ENCODE peak calls at places on chromosomes 7 and 10, in six cellular contexts. G, W, X, F, L and S are unnamed samples.

GRCh38 chr7:117385340-117386124 is 41.8 kb downstream of the ASZ1 start:
- DNase-seq in G (no peak), W (no peak), X (no peak), F (peak), L (no peak), S (peak)

GRCh38 chr10:114077815-114078219 is 34.2 kb downstream of the ADRB1 start:
- DNase-seq in G (no peak), W (no peak), X (no peak), F (no peak), L (no peak), S (no peak)

GRCh38 chr10:127034790-127035189 is 129.6 kb downstream of the DOCK1 start:
- DNase-seq in G (no peak), W (no peak), X (no peak), F (no peak), L (no peak), S (no peak)

GRCh38 chr7:14688208-14688607 is 214.3 kb downstream of the DGKB start:
- DNase-seq in G (no peak), W (no peak), X (no peak), F (no peak), L (no peak), S (no peak)

GRCh38 chr10:79320785-79321493 is 26.3 kb upstream of the PPIF start:
- DNase-seq in G (no peak), W (peak), X (peak), F (no peak), L (no peak), S (peak)

GRCh38 chr10:110364531-110364937 is 59.8 kb upstream of the SMNDC1 start:
- DNase-seq in G (no peak), W (no peak), X (peak), F (no peak), L (no peak), S (no peak)

GRCh38 chr7:68929712-68930395 is 668.4 kb upstream of the AUTS2 start:
- DNase-seq in G (no peak), W (no peak), X (no peak), F (no peak), L (no peak), S (peak)

GRCh38 chr7:151796091-151796870 is 80.6 kb downstream of the PRKAG2 start:
- DNase-seq in G (no peak), W (no peak), X (peak), F (peak), L (no peak), S (no peak)

GRCh38 chr10:62471718-62472117 is 97.5 kb downstream of the ZNF365 start:
- DNase-seq in G (no peak), W (peak), X (no peak), F (no peak), L (no peak), S (no peak)

GRCh38 chr10:97169911-97170693 is 15.7 kb downstream of the SLIT1 start:
- DNase-seq in G (no peak), W (no peak), X (no peak), F (no peak), L (no peak), S (peak)

GRCh38 chr7:139117599-139118233 is 8.2 kb upstream of the ZC3HAV1 start:
- DNase-seq in G (no peak), W (no peak), X (no peak), F (no peak), L (no peak), S (no peak)

GRCh38 chr7:5636914-5637313 is 144.5 kb downstream of the RNF216 start:
- DNase-seq in G (peak), W (peak), X (no peak), F (peak), L (no peak), S (peak)

GRCh38 chr10:87066865-87067264 is 27.8 kb downstream of the GLUD1 start:
- DNase-seq in G (no peak), W (no peak), X (no peak), F (no peak), L (no peak), S (no peak)

GRCh38 chr7:133051066-133051465 is 30.8 kb downstream of the CHCHD3 start:
- DNase-seq in G (no peak), W (no peak), X (no peak), F (peak), L (no peak), S (no peak)

GRCh38 chr7:37201003-37201875 is 247.4 kb downstream of the ELMO1 start:
- DNase-seq in G (peak), W (peak), X (peak), F (peak), L (peak), S (peak)

GRCh38 chr10:110151871-110152270 is 55.5 kb upstream of the MXI1 start:
- DNase-seq in G (no peak), W (no peak), X (no peak), F (no peak), L (no peak), S (no peak)